ENCODE peak calls at places on chromosomes 11 and 22, in nine cellular contexts. One of them, this sample, is unnamed.

GRCh38 chr11:2787816-2788750 is 88.3 kb upstream of the KCNQ1OT1 start:
- DNase-seq in testis: peak
- DNase-seq in fibroblast of mammary gland: no peak
- DNase-seq in left cardiac atrium: peak
- DNase-seq in NCI-H1105: no peak
- DNase-seq in M059J: no peak
- DNase-seq in GM12865: no peak
- DNase-seq in immature natural killer cell: no peak
- DNase-seq in neural progenitor cell: peak
- DNase-seq in this sample: no peak

GRCh38 chr11:29217901-29218300 is 798.9 kb downstream of the KCNA4 start:
- DNase-seq in testis: no peak
- DNase-seq in fibroblast of mammary gland: no peak
- DNase-seq in left cardiac atrium: no peak
- DNase-seq in NCI-H1105: no peak
- DNase-seq in M059J: no peak
- DNase-seq in GM12865: no peak
- DNase-seq in immature natural killer cell: no peak
- DNase-seq in neural progenitor cell: no peak
- DNase-seq in this sample: no peak

GRCh38 chr11:16891964-16892363 is 122.2 kb downstream of the PLEKHA7 start:
- DNase-seq in testis: no peak
- DNase-seq in fibroblast of mammary gland: peak
- DNase-seq in left cardiac atrium: no peak
- DNase-seq in NCI-H1105: no peak
- DNase-seq in M059J: peak
- DNase-seq in GM12865: no peak
- DNase-seq in immature natural killer cell: no peak
- DNase-seq in neural progenitor cell: no peak
- DNase-seq in this sample: no peak

GRCh38 chr11:102589047-102589459 is 36.1 kb downstream of the MMP20 start:
- DNase-seq in testis: no peak
- DNase-seq in fibroblast of mammary gland: no peak
- DNase-seq in left cardiac atrium: no peak
- DNase-seq in NCI-H1105: no peak
- DNase-seq in M059J: no peak
- DNase-seq in GM12865: peak
- DNase-seq in immature natural killer cell: no peak
- DNase-seq in neural progenitor cell: no peak
- DNase-seq in this sample: no peak

GRCh38 chr22:27982630-27983180 is 63.6 kb upstream of the PITPNB start:
- DNase-seq in testis: peak
- DNase-seq in fibroblast of mammary gland: no peak
- DNase-seq in left cardiac atrium: no peak
- DNase-seq in NCI-H1105: no peak
- DNase-seq in M059J: no peak
- DNase-seq in GM12865: no peak
- DNase-seq in immature natural killer cell: no peak
- DNase-seq in neural progenitor cell: no peak
- DNase-seq in this sample: no peak

GRCh38 chr11:2077061-2077802 is 62.0 kb downstream of the IGF2 start:
- DNase-seq in testis: no peak
- DNase-seq in fibroblast of mammary gland: peak
- DNase-seq in left cardiac atrium: no peak
- DNase-seq in NCI-H1105: no peak
- DNase-seq in M059J: peak
- DNase-seq in GM12865: no peak
- DNase-seq in immature natural killer cell: no peak
- DNase-seq in neural progenitor cell: no peak
- DNase-seq in this sample: no peak

GRCh38 chr11:76667856-76668255 is 2.7 kb downstream of the LRRC32 start:
- DNase-seq in testis: no peak
- DNase-seq in fibroblast of mammary gland: no peak
- DNase-seq in left cardiac atrium: peak
- DNase-seq in NCI-H1105: no peak
- DNase-seq in M059J: no peak
- DNase-seq in GM12865: no peak
- DNase-seq in immature natural killer cell: no peak
- DNase-seq in neural progenitor cell: no peak
- DNase-seq in this sample: no peak

GRCh38 chr11:125401746-125402145 is 94.3 kb downstream of the FEZ1 start:
- DNase-seq in testis: no peak
- DNase-seq in fibroblast of mammary gland: no peak
- DNase-seq in left cardiac atrium: peak
- DNase-seq in NCI-H1105: no peak
- DNase-seq in M059J: no peak
- DNase-seq in GM12865: no peak
- DNase-seq in immature natural killer cell: no peak
- DNase-seq in neural progenitor cell: peak
- DNase-seq in this sample: peak

GRCh38 chr11:133384731-133385130 is 147.6 kb downstream of the OPCML start:
- DNase-seq in testis: no peak
- DNase-seq in fibroblast of mammary gland: no peak
- DNase-seq in left cardiac atrium: no peak
- DNase-seq in NCI-H1105: no peak
- DNase-seq in M059J: no peak
- DNase-seq in GM12865: no peak
- DNase-seq in immature natural killer cell: no peak
- DNase-seq in neural progenitor cell: no peak
- DNase-seq in this sample: no peak

GRCh38 chr11:46015941-46016340 is 93.5 kb downstream of the LARGE2 start:
- DNase-seq in testis: no peak
- DNase-seq in fibroblast of mammary gland: no peak
- DNase-seq in left cardiac atrium: no peak
- DNase-seq in NCI-H1105: no peak
- DNase-seq in M059J: peak
- DNase-seq in GM12865: no peak
- DNase-seq in immature natural killer cell: no peak
- DNase-seq in neural progenitor cell: no peak
- DNase-seq in this sample: no peak

GRCh38 chr11:30876656-30877371 is 290.7 kb upstream of the MPPED2 start:
- DNase-seq in testis: no peak
- DNase-seq in fibroblast of mammary gland: no peak
- DNase-seq in left cardiac atrium: peak
- DNase-seq in NCI-H1105: no peak
- DNase-seq in M059J: no peak
- DNase-seq in GM12865: no peak
- DNase-seq in immature natural killer cell: no peak
- DNase-seq in neural progenitor cell: no peak
- DNase-seq in this sample: peak

GRCh38 chr11:77213029-77213579 is 85.1 kb downstream of the MYO7A start:
- DNase-seq in testis: no peak
- DNase-seq in fibroblast of mammary gland: no peak
- DNase-seq in left cardiac atrium: no peak
- DNase-seq in NCI-H1105: no peak
- DNase-seq in M059J: no peak
- DNase-seq in GM12865: no peak
- DNase-seq in immature natural killer cell: no peak
- DNase-seq in neural progenitor cell: no peak
- DNase-seq in this sample: no peak

GRCh38 chr11:133302056-133302455 is 230.2 kb downstream of the OPCML start:
- DNase-seq in testis: no peak
- DNase-seq in fibroblast of mammary gland: no peak
- DNase-seq in left cardiac atrium: no peak
- DNase-seq in NCI-H1105: no peak
- DNase-seq in M059J: no peak
- DNase-seq in GM12865: no peak
- DNase-seq in immature natural killer cell: no peak
- DNase-seq in neural progenitor cell: no peak
- DNase-seq in this sample: no peak

GRCh38 chr22:30969532-30970355 is 679 bp downstream of the TUG1 start:
- DNase-seq in testis: peak
- DNase-seq in fibroblast of mammary gland: peak
- DNase-seq in left cardiac atrium: peak
- DNase-seq in NCI-H1105: peak
- DNase-seq in M059J: peak
- DNase-seq in GM12865: peak
- DNase-seq in immature natural killer cell: no peak
- DNase-seq in neural progenitor cell: no peak
- DNase-seq in this sample: no peak

GRCh38 chr11:92495107-92495793 is 270.6 kb downstream of the FAT3 start:
- DNase-seq in testis: no peak
- DNase-seq in fibroblast of mammary gland: no peak
- DNase-seq in left cardiac atrium: no peak
- DNase-seq in NCI-H1105: no peak
- DNase-seq in M059J: no peak
- DNase-seq in GM12865: no peak
- DNase-seq in immature natural killer cell: no peak
- DNase-seq in neural progenitor cell: no peak
- DNase-seq in this sample: no peak

GRCh38 chr11:131349368-131350086 is 20.9 kb upstream of the NTM start:
- DNase-seq in testis: no peak
- DNase-seq in fibroblast of mammary gland: no peak
- DNase-seq in left cardiac atrium: no peak
- DNase-seq in NCI-H1105: no peak
- DNase-seq in M059J: no peak
- DNase-seq in GM12865: no peak
- DNase-seq in immature natural killer cell: no peak
- DNase-seq in neural progenitor cell: no peak
- DNase-seq in this sample: no peak

GRCh38 chr22:27726726-27727449 is 74.7 kb downstream of the MN1 start:
- DNase-seq in testis: peak
- DNase-seq in fibroblast of mammary gland: peak
- DNase-seq in left cardiac atrium: peak
- DNase-seq in NCI-H1105: no peak
- DNase-seq in M059J: peak
- DNase-seq in GM12865: no peak
- DNase-seq in immature natural killer cell: no peak
- DNase-seq in neural progenitor cell: no peak
- DNase-seq in this sample: peak

GRCh38 chr11:12211331-12212065 is 101.1 kb downstream of the MICAL2 start:
- DNase-seq in testis: no peak
- DNase-seq in fibroblast of mammary gland: no peak
- DNase-seq in left cardiac atrium: no peak
- DNase-seq in NCI-H1105: no peak
- DNase-seq in M059J: no peak
- DNase-seq in GM12865: peak
- DNase-seq in immature natural killer cell: no peak
- DNase-seq in neural progenitor cell: no peak
- DNase-seq in this sample: no peak

GRCh38 chr22:30224161-30224857 is 22.2 kb downstream of the LIF start:
- DNase-seq in testis: no peak
- DNase-seq in fibroblast of mammary gland: no peak
- DNase-seq in left cardiac atrium: no peak
- DNase-seq in NCI-H1105: no peak
- DNase-seq in M059J: peak
- DNase-seq in GM12865: peak
- DNase-seq in immature natural killer cell: no peak
- DNase-seq in neural progenitor cell: no peak
- DNase-seq in this sample: no peak

GRCh38 chr11:35142481-35143207 is 3.7 kb downstream of the CD44 start:
- DNase-seq in testis: no peak
- DNase-seq in fibroblast of mammary gland: peak
- DNase-seq in left cardiac atrium: no peak
- DNase-seq in NCI-H1105: no peak
- DNase-seq in M059J: peak
- DNase-seq in GM12865: no peak
- DNase-seq in immature natural killer cell: no peak
- DNase-seq in neural progenitor cell: peak
- DNase-seq in this sample: no peak

GRCh38 chr22:40021401-40022000 is 26.7 kb downstream of the FAM83F start:
- DNase-seq in testis: no peak
- DNase-seq in fibroblast of mammary gland: no peak
- DNase-seq in left cardiac atrium: no peak
- DNase-seq in NCI-H1105: no peak
- DNase-seq in M059J: no peak
- DNase-seq in GM12865: no peak
- DNase-seq in immature natural killer cell: no peak
- DNase-seq in neural progenitor cell: no peak
- DNase-seq in this sample: no peak

GRCh38 chr11:104106136-104106754 is 57.7 kb downstream of the PDGFD start:
- DNase-seq in testis: no peak
- DNase-seq in fibroblast of mammary gland: peak
- DNase-seq in left cardiac atrium: no peak
- DNase-seq in NCI-H1105: no peak
- DNase-seq in M059J: peak
- DNase-seq in GM12865: no peak
- DNase-seq in immature natural killer cell: no peak
- DNase-seq in neural progenitor cell: no peak
- DNase-seq in this sample: no peak

GRCh38 chr11:68974421-68975194 is 6.2 kb downstream of the MRGPRD start:
- DNase-seq in testis: peak
- DNase-seq in fibroblast of mammary gland: peak
- DNase-seq in left cardiac atrium: no peak
- DNase-seq in NCI-H1105: no peak
- DNase-seq in M059J: peak
- DNase-seq in GM12865: peak
- DNase-seq in immature natural killer cell: no peak
- DNase-seq in neural progenitor cell: no peak
- DNase-seq in this sample: no peak

GRCh38 chr22:33891455-33891854 is 28.8 kb downstream of the LARGE1 start:
- DNase-seq in testis: no peak
- DNase-seq in fibroblast of mammary gland: no peak
- DNase-seq in left cardiac atrium: no peak
- DNase-seq in NCI-H1105: no peak
- DNase-seq in M059J: no peak
- DNase-seq in GM12865: no peak
- DNase-seq in immature natural killer cell: no peak
- DNase-seq in neural progenitor cell: no peak
- DNase-seq in this sample: no peak

GRCh38 chr11:123300874-123301695 is 106.0 kb upstream of the CLMP start:
- DNase-seq in testis: no peak
- DNase-seq in fibroblast of mammary gland: peak
- DNase-seq in left cardiac atrium: no peak
- DNase-seq in NCI-H1105: no peak
- DNase-seq in M059J: peak
- DNase-seq in GM12865: peak
- DNase-seq in immature natural killer cell: no peak
- DNase-seq in neural progenitor cell: no peak
- DNase-seq in this sample: no peak

GRCh38 chr11:93541884-93542752 is 1.1 kb downstream of the SMCO4 start:
- DNase-seq in testis: peak
- DNase-seq in fibroblast of mammary gland: peak
- DNase-seq in left cardiac atrium: peak
- DNase-seq in NCI-H1105: no peak
- DNase-seq in M059J: peak
- DNase-seq in GM12865: peak
- DNase-seq in immature natural killer cell: peak
- DNase-seq in neural progenitor cell: peak
- DNase-seq in this sample: peak

GRCh38 chr11:2116680-2117079 is 22.5 kb downstream of the IGF2 start:
- DNase-seq in testis: no peak
- DNase-seq in fibroblast of mammary gland: no peak
- DNase-seq in left cardiac atrium: no peak
- DNase-seq in NCI-H1105: no peak
- DNase-seq in M059J: no peak
- DNase-seq in GM12865: no peak
- DNase-seq in immature natural killer cell: no peak
- DNase-seq in neural progenitor cell: no peak
- DNase-seq in this sample: no peak

GRCh38 chr11:19711911-19712280 is 741 bp upstream of the NAV2 start:
- DNase-seq in testis: no peak
- DNase-seq in fibroblast of mammary gland: no peak
- DNase-seq in left cardiac atrium: no peak
- DNase-seq in NCI-H1105: no peak
- DNase-seq in M059J: no peak
- DNase-seq in GM12865: peak
- DNase-seq in immature natural killer cell: no peak
- DNase-seq in neural progenitor cell: peak
- DNase-seq in this sample: no peak

GRCh38 chr22:27719535-27720227 is 81.9 kb downstream of the MN1 start:
- DNase-seq in testis: peak
- DNase-seq in fibroblast of mammary gland: peak
- DNase-seq in left cardiac atrium: peak
- DNase-seq in NCI-H1105: peak
- DNase-seq in M059J: peak
- DNase-seq in GM12865: peak
- DNase-seq in immature natural killer cell: no peak
- DNase-seq in neural progenitor cell: no peak
- DNase-seq in this sample: peak

GRCh38 chr22:39241632-39242388 is 3.0 kb downstream of the PDGFB start:
- DNase-seq in testis: no peak
- DNase-seq in fibroblast of mammary gland: no peak
- DNase-seq in left cardiac atrium: no peak
- DNase-seq in NCI-H1105: no peak
- DNase-seq in M059J: no peak
- DNase-seq in GM12865: no peak
- DNase-seq in immature natural killer cell: no peak
- DNase-seq in neural progenitor cell: no peak
- DNase-seq in this sample: peak

GRCh38 chr22:42856179-42856864 is 751 bp downstream of the ARFGAP3 start:
- DNase-seq in testis: peak
- DNase-seq in fibroblast of mammary gland: peak
- DNase-seq in left cardiac atrium: peak
- DNase-seq in NCI-H1105: no peak
- DNase-seq in M059J: peak
- DNase-seq in GM12865: peak
- DNase-seq in immature natural killer cell: peak
- DNase-seq in neural progenitor cell: peak
- DNase-seq in this sample: peak

This sample was measured in right cardiac atrium.